ENCODE peak calls at places on chromosomes 5 and 9, in four cellular contexts. E, N, W and G are unnamed samples.

GRCh38 chr5:68011801-68012200 is 203.8 kb upstream of the PIK3R1 start:
- DNase-seq in E (no peak), N (no peak), W (no peak), G (no peak)

GRCh38 chr9:5578698-5579085 is 50.2 kb upstream of the RIC1 start:
- DNase-seq in E (no peak), N (no peak), W (no peak), G (no peak)

GRCh38 chr9:98801969-98802371 is 5.5 kb upstream of the GALNT12 start:
- DNase-seq in E (no peak), N (no peak), W (no peak), G (no peak)

GRCh38 chr5:150175076-150175475 is 8.5 kb downstream of the CDX1 start:
- DNase-seq in E (no peak), N (no peak), W (no peak), G (no peak)

GRCh38 chr9:80351612-80352011 is 779.8 kb downstream of the TLE4 start:
- DNase-seq in E (no peak), N (no peak), W (no peak), G (no peak)

GRCh38 chr5:100165309-100165708 is 369.9 kb upstream of the FAM174A start:
- DNase-seq in E (no peak), N (no peak), W (no peak), G (no peak)

GRCh38 chr5:136023935-136024645 is 4.7 kb upstream of the TGFBI start:
- DNase-seq in E (no peak), N (no peak), W (no peak), G (no peak)

GRCh38 chr5:27465140-27465539 is 426.8 kb upstream of the CDH9 start:
- DNase-seq in E (no peak), N (no peak), W (no peak), G (no peak)

GRCh38 chr5:123582570-123583293 is 70.8 kb downstream of the CSNK1G3 start:
- DNase-seq in E (no peak), N (no peak), W (no peak), G (no peak)

GRCh38 chr5:163565492-163565891 is 60.1 kb downstream of the MAT2B start:
- DNase-seq in E (no peak), N (no peak), W (no peak), G (no peak)

GRCh38 chr5:997001-997474 is 11.6 kb upstream of the NKD2 start:
- DNase-seq in E (no peak), N (peak), W (peak), G (no peak)

GRCh38 chr5:135031146-135031812 is 2.7 kb downstream of the PITX1 start:
- DNase-seq in E (no peak), N (no peak), W (no peak), G (no peak)

GRCh38 chr9:33164138-33164809 is 2.9 kb downstream of the B4GALT1 start:
- DNase-seq in E (no peak), N (no peak), W (no peak), G (no peak)

GRCh38 chr9:124284237-124284831 is 26.6 kb downstream of the NEK6 start:
- DNase-seq in E (no peak), N (no peak), W (peak), G (no peak)

DNA sequence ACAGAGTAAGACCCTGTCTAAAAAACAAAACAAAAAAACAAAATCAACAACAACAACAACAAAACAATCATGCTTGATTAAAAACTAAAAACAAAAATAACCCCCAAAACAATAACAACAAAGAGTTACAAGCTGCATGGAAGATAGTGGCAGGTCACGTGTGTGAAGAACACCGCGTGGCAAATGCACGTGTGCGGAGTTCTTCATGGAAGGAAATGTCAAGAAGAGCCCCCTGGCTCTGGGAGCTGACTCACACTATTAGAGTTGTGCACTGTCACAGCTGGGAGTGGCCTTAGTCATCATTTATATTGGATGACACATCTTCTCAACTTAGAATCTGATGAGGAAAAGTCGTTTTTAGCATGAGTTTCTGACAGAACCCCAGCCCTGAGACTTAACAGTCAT is 110.5 kb downstream of the JMY start:
- DNase-seq in E (peak), N (peak), W (no peak), G (peak)
- TF ChIP-seq TCF7L2 in E (no peak), N (no peak), W (no peak), G (no peak)

DNA sequence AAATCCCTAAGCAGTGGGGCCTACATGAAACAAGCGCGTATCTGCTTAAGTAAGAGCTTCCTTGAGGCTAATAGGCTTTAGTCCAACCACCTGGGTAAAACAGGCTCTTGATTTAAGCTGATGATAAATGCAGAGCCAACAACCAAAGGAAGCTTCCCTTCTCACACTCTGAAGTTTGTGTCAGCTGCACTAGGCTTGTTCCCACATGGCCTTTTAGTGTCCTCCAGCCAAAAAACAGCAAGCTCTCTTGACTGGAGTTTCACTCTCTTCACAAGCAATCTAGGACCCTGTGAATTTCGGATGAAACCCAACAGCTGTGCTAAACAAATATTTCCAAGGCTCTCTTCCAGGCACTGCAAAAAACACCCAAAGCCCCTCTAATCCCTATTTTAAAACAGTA is 63.9 kb downstream of the SAXO1 start:
- DNase-seq in E (no peak), N (no peak), W (no peak), G (no peak)
- TF ChIP-seq TCF7L2 in E (no peak), N (no peak), W (no peak), G (no peak)

GRCh38 chr9:76574171-76574767 is 115.3 kb downstream of the GCNT1 start:
- DNase-seq in E (no peak), N (no peak), W (no peak), G (no peak)
- TF ChIP-seq TCF7L2 in E (no peak), N (no peak), W (no peak), G (no peak)

DNA sequence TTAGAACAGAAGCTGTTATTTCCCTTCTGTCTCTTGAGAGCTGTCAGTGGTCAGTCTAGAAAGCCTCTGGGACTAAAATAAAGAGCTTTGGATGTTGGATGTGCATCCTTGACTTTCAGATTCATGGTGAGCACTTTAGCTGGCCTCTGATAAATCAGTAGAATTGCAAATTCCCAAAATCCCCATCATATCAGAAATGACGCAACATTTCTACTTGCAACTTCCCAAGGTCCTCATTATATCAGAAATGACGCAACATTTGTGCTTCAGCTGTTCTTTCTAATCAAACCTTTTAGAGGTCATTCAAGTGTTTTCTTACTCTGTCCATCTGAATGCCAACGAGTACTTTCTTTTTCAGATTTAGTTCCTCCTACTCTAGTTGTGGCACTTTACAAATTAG is 167.3 kb upstream of the MOCS2 start:
- DNase-seq in E (no peak), N (no peak), W (no peak), G (no peak)
- TF ChIP-seq TCF7L2 in E (no peak), N (no peak), W (no peak), G (no peak)

DNA sequence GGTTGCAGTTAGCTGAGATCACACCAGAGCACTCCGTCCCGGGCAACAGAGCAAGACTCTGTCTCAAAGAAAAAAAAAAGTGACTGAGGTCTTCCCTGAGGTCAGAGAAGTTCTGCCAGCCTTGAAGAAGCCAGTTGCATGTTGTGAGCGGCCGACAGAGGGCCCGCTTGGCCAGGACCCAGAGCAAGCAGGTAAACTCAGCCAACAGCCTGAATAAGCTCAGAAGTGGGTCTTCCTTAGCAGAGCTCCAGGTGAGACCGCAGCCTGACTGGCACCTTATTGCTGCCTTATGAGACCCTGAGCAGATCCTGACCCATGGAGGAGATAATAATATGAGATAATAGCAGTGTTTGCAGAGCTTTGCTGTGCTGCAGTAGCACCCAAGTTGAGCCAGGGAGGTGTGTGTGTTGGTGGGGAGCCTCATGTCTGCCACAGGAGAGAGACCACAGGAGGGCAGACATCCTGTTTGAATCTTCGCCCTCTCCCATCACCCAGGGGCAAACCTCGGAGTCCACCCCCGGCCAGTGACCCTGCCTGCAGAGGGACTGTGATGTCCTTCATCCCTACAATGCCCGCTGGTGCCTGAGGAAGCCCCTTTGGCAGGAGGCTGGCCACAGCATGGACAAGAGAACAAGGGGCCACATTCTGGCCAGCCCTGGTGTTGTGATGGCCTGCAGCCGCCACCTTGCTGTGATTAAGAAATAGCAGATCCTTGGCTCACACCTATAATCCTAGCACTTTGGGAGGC is 10.8 kb upstream of the BARX1 start:
- DNase-seq in E (no peak), N (no peak), W (no peak), G (no peak)
- TF ChIP-seq TCF7L2 in E (no peak), N (no peak), W (no peak), G (no peak)

GRCh38 chr5:154858972-154859950 is 834 bp downstream of the CNOT8 start:
- DNase-seq in E (no peak), N (no peak), W (no peak), G (no peak)
- TF ChIP-seq TCF7L2 in E (no peak), N (no peak), W (no peak), G (no peak)

GRCh38 chr5:10366310-10367297 is 13.1 kb downstream of the MARCHF6 start:
- DNase-seq in E (no peak), N (no peak), W (no peak), G (no peak)

GRCh38 chr5:10365800-10366199 is 12.3 kb downstream of the MARCHF6 start:
- DNase-seq in E (no peak), N (no peak), W (no peak), G (no peak)

GRCh38 chr5:10363519-10364185 is 10.2 kb downstream of the MARCHF6 start:
- DNase-seq in E (no peak), N (no peak), W (no peak), G (no peak)

GRCh38 chr5:10367586-10367985 is 14.1 kb downstream of the MARCHF6 start:
- DNase-seq in E (no peak), N (no peak), W (no peak), G (no peak)

GRCh38 chr5:10364186-10364689 is 10.7 kb downstream of the MARCHF6 start:
- DNase-seq in E (no peak), N (peak), W (peak), G (no peak)
- TF ChIP-seq TCF7L2 in E (no peak), N (no peak), W (no peak), G (no peak)

DNA sequence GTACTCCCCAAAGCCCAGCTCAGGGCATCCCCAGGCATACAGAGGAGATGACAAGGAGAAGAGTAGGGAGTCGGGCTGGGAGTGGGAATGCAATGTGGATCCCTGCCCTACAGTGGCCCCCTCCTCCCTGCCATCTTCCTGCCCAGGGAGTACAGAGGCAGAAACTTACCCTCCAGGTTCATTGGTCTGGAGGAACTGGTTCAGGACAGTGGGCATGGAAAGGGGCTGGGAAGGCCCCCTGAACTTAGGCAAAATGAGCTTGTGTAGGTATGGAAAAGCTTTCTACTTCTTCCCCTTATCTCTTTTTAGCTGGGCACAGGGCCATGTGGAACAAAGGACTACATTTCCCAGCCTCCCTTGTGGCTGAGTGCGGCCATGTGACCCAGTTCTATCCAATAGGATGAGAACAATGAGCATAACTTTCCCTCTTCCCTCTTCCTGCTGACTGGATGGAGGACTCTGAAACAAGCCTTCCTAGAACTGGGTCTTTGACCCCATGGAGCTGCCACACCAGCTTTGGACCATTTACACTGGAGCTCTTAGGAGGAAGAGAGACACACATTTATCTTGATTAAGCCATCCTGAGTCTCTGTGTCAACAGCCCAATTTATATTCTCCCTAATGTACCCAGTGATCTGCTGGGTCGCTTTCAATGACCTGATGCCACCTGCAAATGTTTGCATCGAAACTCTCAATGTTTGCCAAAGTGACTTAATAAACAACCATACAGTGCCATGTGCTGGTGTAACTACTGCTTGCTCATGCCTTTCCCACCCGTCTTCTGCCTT is 25.0 kb upstream of the HMCN2 start:
- DNase-seq in E (peak), N (peak), W (peak), G (no peak)
- TF ChIP-seq TCF7L2 in E (no peak), N (no peak), W (no peak), G (no peak)

DNA sequence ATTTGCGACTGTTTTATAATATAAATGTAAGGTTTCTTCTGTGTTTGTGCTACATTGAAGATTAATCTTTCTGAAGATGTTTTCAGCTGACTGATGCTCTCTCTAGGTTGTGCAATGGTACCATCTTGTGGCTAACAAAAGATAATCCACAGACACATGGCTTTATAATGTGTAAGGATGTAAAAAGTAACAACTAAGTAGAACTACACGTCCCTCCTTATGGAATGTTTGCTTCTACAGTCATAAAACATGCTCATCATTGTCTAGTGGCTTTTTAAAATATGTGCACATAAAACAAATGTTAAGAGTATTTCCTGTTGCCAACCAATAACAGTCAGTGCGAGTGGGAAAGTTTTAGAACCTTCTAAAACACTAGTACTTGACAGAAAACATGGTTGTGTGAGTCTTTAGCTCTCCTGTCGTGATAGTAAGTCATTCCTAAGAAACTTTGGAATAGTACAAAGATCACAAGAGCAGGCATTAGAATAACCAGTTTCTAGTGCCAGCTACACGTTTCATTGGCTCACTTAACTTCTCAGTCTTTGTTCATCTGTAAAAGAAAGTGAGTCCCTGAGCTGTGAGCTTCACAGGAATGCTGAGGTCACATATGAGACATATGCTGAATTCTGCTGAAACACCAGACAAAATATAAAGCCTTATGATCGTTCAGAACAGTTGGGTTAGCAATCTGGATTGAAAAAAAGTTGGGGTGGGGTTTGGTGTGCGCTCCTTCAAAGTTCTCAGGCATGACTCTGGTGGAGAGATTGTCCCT is 75.7 kb upstream of the GLIS3 start:
- DNase-seq in E (peak), N (no peak), W (no peak), G (no peak)
- TF ChIP-seq TCF7L2 in E (no peak), N (no peak), W (no peak), G (no peak)

GRCh38 chr5:43037929-43038510 is 2.1 kb downstream of the ANXA2R start:
- DNase-seq in E (no peak), N (no peak), W (no peak), G (peak)
- TF ChIP-seq TCF7L2 in E (no peak), N (no peak), W (no peak), G (no peak)